ENCODE peak calls at places on chromosomes 5 and 9, in four cellular contexts. F is skeletal muscle cell; A is cardiac muscle cell; M is CD8-positive, alpha-beta memory T cell. W is an unnamed sample.

GRCh38 chr5:95141141-95141540 is 143.8 kb downstream of the MCTP1 start:
- DNase-seq in F (no peak), A (no peak), M (no peak), W (no peak)

GRCh38 chr5:1383344-1383743 is 38.4 kb upstream of the CLPTM1L start:
- DNase-seq in F (no peak), A (peak), M (no peak), W (no peak)

GRCh38 chr9:98020471-98021145 is 35.9 kb upstream of the NANS start:
- DNase-seq in F (no peak), A (no peak), M (no peak), W (no peak)

GRCh38 chr5:132486318-132487094 is 4.1 kb downstream of the IRF1 start:
- DNase-seq in F (no peak), A (no peak), M (no peak), W (no peak)

GRCh38 chr9:108093773-108094675 is 604.5 kb upstream of the KLF4 start:
- DNase-seq in F (no peak), A (no peak), M (no peak), W (no peak)

GRCh38 chr5:75640395-75640794 is 29.1 kb downstream of the ANKDD1B start:
- DNase-seq in F (peak), A (no peak), M (no peak), W (no peak)

GRCh38 chr9:5910413-5911057 is 19.8 kb downstream of the MLANA start:
- DNase-seq in F (no peak), A (no peak), M (no peak), W (no peak)

GRCh38 chr5:103918668-103919367 is 356.2 kb upstream of the NUDT12 start:
- DNase-seq in F (peak), A (no peak), M (no peak), W (no peak)

GRCh38 chr5:10854526-10855277 is 93.7 kb upstream of the DAP start:
- DNase-seq in F (no peak), A (no peak), M (no peak), W (no peak)

GRCh38 chr5:174412374-174412773 is 312.0 kb upstream of the MSX2 start:
- DNase-seq in F (no peak), A (no peak), M (no peak), W (no peak)

GRCh38 chr9:109918359-109919163 is 138.6 kb downstream of the PALM2AKAP2 start:
- DNase-seq in F (peak), A (no peak), M (no peak), W (peak)

GRCh38 chr9:21677834-21678233 is 124.6 kb upstream of the MTAP start:
- DNase-seq in F (peak), A (no peak), M (no peak), W (no peak)

GRCh38 chr5:98773464-98774191 is at the start of gene RGMB:
- DNase-seq in F (peak), A (peak), M (peak), W (peak)

GRCh38 chr9:110131499-110131898 is 76.5 kb downstream of the C9orf152 start:
- DNase-seq in F (no peak), A (no peak), M (no peak), W (no peak)

GRCh38 chr9:15999422-16000339 is 446.8 kb downstream of the CCDC171 start:
- DNase-seq in F (peak), A (no peak), M (no peak), W (no peak)

GRCh38 chr5:82375488-82376294 is 97.5 kb upstream of the RPS23 start:
- DNase-seq in F (no peak), A (no peak), M (no peak), W (no peak)

GRCh38 chr5:158727771-158728311 is 371.9 kb downstream of the EBF1 start:
- DNase-seq in F (no peak), A (no peak), M (no peak), W (no peak)

GRCh38 chr5:14199902-14200301 is 56.8 kb downstream of the TRIO start:
- DNase-seq in F (no peak), A (no peak), M (no peak), W (no peak)

GRCh38 chr9:2066312-2067273 is 51.4 kb downstream of the SMARCA2 start:
- DNase-seq in F (no peak), A (no peak), M (peak), W (peak)

GRCh38 chr9:127018935-127019334 is 103.5 kb downstream of the ANGPTL2 start:
- DNase-seq in F (no peak), A (no peak), M (no peak), W (no peak)

GRCh38 chr5:164002653-164003052 is 497.2 kb downstream of the MAT2B start:
- DNase-seq in F (no peak), A (no peak), M (no peak), W (no peak)

GRCh38 chr9:28051559-28051958 is 478.3 kb upstream of the C9orf72 start:
- DNase-seq in F (no peak), A (no peak), M (no peak), W (no peak)

DNA sequence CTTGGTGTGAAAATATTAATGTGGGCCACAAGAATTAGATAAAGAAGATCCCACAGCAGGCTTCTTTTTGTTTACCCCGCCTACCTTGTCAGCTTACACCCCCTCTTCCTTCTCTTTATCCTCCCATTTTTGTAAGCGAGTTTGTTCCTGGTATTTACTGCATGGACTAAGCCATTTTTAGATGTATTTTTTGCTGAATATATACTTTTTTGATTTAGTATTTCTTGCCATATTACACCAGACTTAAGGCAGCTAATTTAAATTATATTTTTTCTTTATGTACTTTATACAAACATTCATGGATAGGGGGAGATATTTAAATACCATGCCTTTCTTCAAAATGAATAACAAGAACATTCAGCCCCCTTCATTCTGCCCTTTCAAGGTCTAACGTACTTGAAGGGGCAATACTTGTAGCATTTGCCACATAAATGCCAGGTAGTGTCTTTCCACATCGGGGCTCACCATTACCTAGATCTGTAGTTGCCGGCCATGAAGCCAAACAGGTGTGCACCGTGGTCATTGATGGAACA is 193.2 kb downstream of the CD180 start:
- DNase-seq in F (no peak), A (no peak), M (no peak), W (no peak)
- H3K4me3 ChIP-seq in F (peak), A (peak), M (peak), W (peak)

GRCh38 chr5:97550818-97551217 is 367.8 kb upstream of the RIOK2 start:
- DNase-seq in F (no peak), A (no peak), M (no peak), W (no peak)
- H3K4me3 ChIP-seq in F (no peak), A (no peak), M (no peak), W (no peak)

DNA sequence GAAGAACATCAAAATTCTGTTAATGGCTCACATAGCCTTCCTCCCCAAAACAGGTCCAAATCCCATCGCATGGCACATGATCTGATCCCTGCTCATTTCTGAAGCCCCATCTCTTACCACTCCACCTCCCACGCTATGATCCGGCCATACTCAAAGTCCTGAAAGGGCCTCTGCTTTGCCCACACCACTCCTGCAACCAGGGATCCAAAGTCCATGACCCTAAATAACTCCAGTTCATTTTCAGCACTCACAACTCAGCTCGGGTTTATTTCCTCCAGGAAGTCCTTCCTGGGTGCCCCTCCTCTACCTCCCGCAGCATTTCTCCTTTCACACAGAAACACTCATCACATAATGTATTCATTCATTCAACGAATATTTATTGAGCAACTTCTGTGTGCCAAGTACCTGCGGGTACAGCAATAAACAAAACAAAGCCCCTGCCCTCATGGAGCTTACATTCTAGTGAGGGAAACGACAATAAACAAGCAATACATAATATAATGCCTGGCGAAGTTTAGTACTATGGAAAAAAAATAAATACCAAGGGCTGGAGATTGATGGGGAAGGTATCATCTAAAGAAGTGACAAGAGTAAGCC is 2.7 kb downstream of the TTLL11 start:
- DNase-seq in F (no peak), A (no peak), M (no peak), W (no peak)
- H3K4me3 ChIP-seq in F (no peak), A (no peak), M (no peak), W (no peak)

DNA sequence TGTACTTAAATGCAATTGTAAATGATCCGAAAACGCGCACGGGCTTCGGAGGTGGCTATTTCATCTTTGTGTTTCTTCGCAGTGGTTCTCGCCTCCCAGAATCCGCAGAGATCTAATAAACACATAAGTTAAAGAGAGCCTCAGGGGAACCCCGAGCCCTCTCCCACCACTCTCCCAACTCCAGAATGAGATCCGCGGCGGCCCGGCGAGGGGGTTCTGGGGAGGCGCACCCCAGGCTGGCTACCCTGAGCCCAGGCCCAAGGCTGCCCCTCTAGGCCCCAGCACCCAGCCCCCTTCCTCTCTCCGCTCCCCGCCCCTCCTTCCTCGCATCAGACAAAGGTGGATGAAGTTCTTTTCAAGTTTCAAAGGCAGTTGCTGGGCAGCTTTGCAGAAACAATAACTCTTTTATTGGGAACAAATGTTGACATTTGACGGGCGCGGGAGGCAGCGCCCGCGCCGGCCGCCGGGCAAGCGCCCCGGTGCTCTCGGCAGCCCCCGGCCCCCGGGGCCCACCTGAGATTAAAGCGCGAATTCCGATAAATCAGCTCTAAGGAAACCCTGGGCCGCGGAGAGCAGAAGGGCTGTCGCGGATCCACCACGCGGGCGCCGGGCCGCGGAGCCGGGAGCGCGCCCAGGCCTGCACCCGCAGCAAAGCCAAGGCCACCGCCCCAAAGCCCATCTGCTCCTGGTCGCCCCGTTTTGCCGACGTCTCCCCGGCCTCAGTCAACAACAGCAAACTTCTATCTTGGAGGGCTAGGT is 8.4 kb downstream of the IRX2 start:
- DNase-seq in F (no peak), A (no peak), M (no peak), W (no peak)
- H3K4me3 ChIP-seq in F (no peak), A (no peak), M (no peak), W (no peak)

GRCh38 chr5:154940772-154941620 is at the start of gene MRPL22:
- DNase-seq in F (peak), A (peak), M (peak), W (peak)
- H3K4me3 ChIP-seq in F (peak), A (peak), M (peak), W (peak)

GRCh38 chr9:33023661-33024060 is 1.4 kb upstream of the DNAJA1 start:
- DNase-seq in F (no peak), A (no peak), M (no peak), W (no peak)
- H3K4me3 ChIP-seq in F (peak), A (peak), M (no peak), W (peak)

DNA sequence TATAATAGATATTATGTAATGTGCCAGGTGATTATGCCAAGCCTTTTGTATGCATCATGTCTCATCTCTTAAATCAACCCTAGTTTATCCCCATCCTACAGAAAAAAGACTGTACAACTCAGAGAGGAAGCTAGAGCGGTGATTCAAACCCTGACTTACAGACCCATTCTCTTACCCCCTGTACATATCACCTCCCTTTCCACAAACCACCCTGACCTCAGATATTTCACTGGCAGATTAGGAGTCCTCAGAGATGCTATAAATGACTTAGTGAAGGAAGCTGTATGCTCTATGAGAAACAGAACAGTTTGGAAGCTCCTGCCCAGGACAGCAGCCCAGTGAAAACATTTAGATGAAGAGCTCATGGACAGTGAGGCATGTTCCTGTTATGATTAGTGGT is 79.0 kb upstream of the RARS1 start:
- DNase-seq in F (no peak), A (no peak), M (no peak), W (no peak)
- H3K4me3 ChIP-seq in F (no peak), A (no peak), M (no peak), W (no peak)